ENCODE peak calls at places on chromosome 18, in six cellular contexts. R is EL; C is stimulated activated CD8-positive, alpha-beta memory T cell treated with anti-CD3 and anti-CD28 coated beads, Interleukin-4, amount 100 ng/mL, for 1 hour; B is aorta; I is NCI-H748 treated with DMSO at 0.1 percent for 48 hours; U is activated CD4-positive, alpha-beta T cell treated with anti-CD3 and anti-CD28 coated beads, Interleukin-2, amount 50 U/mL, for 1 hour. J is an unnamed sample.

GRCh38 chr18:55396979-55397378 is 191.0 kb downstream of the TCF4 start:
- DNase-seq in U (no peak), R (no peak), C (no peak), I (no peak), B (no peak), J (no peak)

GRCh38 chr18:22091341-22091740 is 78.0 kb upstream of the GATA6 start:
- DNase-seq in R (no peak), U (no peak), C (no peak), I (no peak), B (no peak), J (no peak)

GRCh38 chr18:35062408-35062807 is 21.2 kb downstream of the MAPRE2 start:
- DNase-seq in U (no peak), I (no peak), R (no peak), C (no peak), B (no peak), J (no peak)

GRCh38 chr18:41389936-41390667 is 564.9 kb upstream of the PIK3C3 start:
- DNase-seq in C (no peak), I (no peak), R (no peak), U (no peak), B (no peak), J (no peak)

GRCh38 chr18:12361770-12362378 is 15.2 kb downstream of the AFG3L2 start:
- DNase-seq in C (no peak), I (no peak), R (no peak), U (no peak), B (no peak), J (no peak)

GRCh38 chr18:9814431-9814830 is 71.3 kb upstream of the TXNDC2 start:
- DNase-seq in I (no peak), U (no peak), R (peak), B (no peak), C (no peak), J (no peak)

GRCh38 chr18:3966246-3966984 is 488.7 kb downstream of the DLGAP1 start:
- DNase-seq in I (no peak), R (peak), U (no peak), C (no peak), B (no peak), J (no peak)

GRCh38 chr18:4233468-4233867 is 221.6 kb downstream of the DLGAP1 start:
- DNase-seq in C (no peak), I (no peak), R (no peak), B (no peak), U (no peak), J (no peak)

GRCh38 chr18:45551417-45551816 is 63.9 kb upstream of the SLC14A2 start:
- DNase-seq in I (no peak), C (no peak), B (no peak), U (no peak), R (no peak), J (no peak)

GRCh38 chr18:13240060-13240725 is 21.6 kb downstream of the LDLRAD4 start:
- DNase-seq in R (no peak), I (no peak), B (no peak), C (no peak), U (no peak), J (no peak)

GRCh38 chr18:5895300-5895885 is at the start of gene TMEM200C:
- DNase-seq in C (no peak), R (no peak), B (no peak), U (no peak), I (no peak), J (no peak)

GRCh38 chr18:76491436-76491800 is 3.6 kb downstream of the ZNF516 start:
- DNase-seq in B (peak), R (peak), C (peak), U (peak), I (peak), J (no peak)

GRCh38 chr18:45071959-45072358 is 391.3 kb downstream of the SETBP1 start:
- DNase-seq in B (no peak), R (no peak), C (no peak), I (no peak), U (no peak), J (no peak)